ENCODE peak calls at places on chromosomes 7 and 10, in nine cellular contexts. D is caudate nucleus; F is smooth muscle cell of the brain vasculature; A is stimulated activated CD8-positive, alpha-beta memory T cell treated with anti-CD3 and anti-CD28 coated beads, Interleukin-4, amount 100 ng/mL, for 4 hours; J is GM20000; T is activated naive CD8-positive, alpha-beta T cell treated with anti-CD3 and anti-CD28 coated beads for 36 hours; U is stomach; K is stimulated activated CD4-positive, alpha-beta T cell treated with anti-CD3 and anti-CD28 coated beads, Interleukin-1b, Interleukin-23, amount 100 ng/mL, for 1 hour; H is mesothelial cell of epicardium. V is an unnamed sample.

GRCh38 chr7:158957921-158958471 is 101.6 kb downstream of the DYNC2I1 start:
- DNase-seq in T (peak), J (no peak), F (no peak), K (no peak), D (peak), H (no peak), U (peak), A (no peak), V (no peak)

GRCh38 chr7:30657131-30657530 is 25.1 kb downstream of the CRHR2 start:
- DNase-seq in T (no peak), F (no peak), A (no peak), D (no peak), J (no peak), U (no peak), K (no peak), H (no peak), V (no peak)

GRCh38 chr10:96719850-96720421 is 378 bp downstream of the PIK3AP1 start:
- DNase-seq in F (no peak), J (peak), T (peak), D (no peak), H (peak), K (peak), A (peak), U (peak), V (no peak)

GRCh38 chr7:108284349-108285017 is 154.3 kb upstream of the LAMB4 start:
- DNase-seq in A (no peak), D (no peak), K (no peak), H (no peak), J (no peak), F (no peak), T (peak), U (no peak), V (no peak)

GRCh38 chr10:92640110-92640509 is 47.2 kb downstream of the KIF11 start:
- DNase-seq in J (no peak), F (peak), H (no peak), U (no peak), T (no peak), A (no peak), D (no peak), K (no peak), V (peak)

GRCh38 chr7:27172823-27173411 is 1.2 kb downstream of the HOXA10 start:
- DNase-seq in U (peak), J (no peak), D (no peak), F (no peak), H (peak), K (no peak), T (no peak), A (no peak), V (no peak)

GRCh38 chr10:131860806-131861440 is 39.9 kb upstream of the PPP2R2D start:
- DNase-seq in F (no peak), K (no peak), D (no peak), J (no peak), H (no peak), A (no peak), T (no peak), U (no peak), V (no peak)

GRCh38 chr7:55077581-55078410 is 59.0 kb downstream of the EGFR start:
- DNase-seq in T (no peak), F (no peak), D (no peak), K (no peak), U (peak), A (no peak), H (no peak), J (no peak), V (no peak)

GRCh38 chr10:97336942-97337719 is 2.6 kb upstream of the FRAT2 start:
- DNase-seq in T (no peak), F (no peak), A (no peak), D (no peak), H (peak), U (peak), J (no peak), K (no peak), V (no peak)

GRCh38 chr7:8217200-8218068 is 44.5 kb downstream of the ICA1 start:
- DNase-seq in K (no peak), T (no peak), U (no peak), F (peak), A (no peak), H (no peak), J (peak), D (no peak), V (peak)

GRCh38 chr10:27890971-27891370 is 107.9 kb downstream of the ODAD2 start:
- DNase-seq in D (no peak), H (no peak), K (no peak), F (no peak), T (no peak), U (no peak), A (no peak), J (no peak), V (no peak)

GRCh38 chr10:68095176-68095575 is 14.1 kb upstream of the MYPN start:
- DNase-seq in A (no peak), T (no peak), F (no peak), H (no peak), D (no peak), J (no peak), U (no peak), K (no peak), V (no peak)

GRCh38 chr7:127588697-127589482 is 679 bp downstream of the ARF5 start:
- DNase-seq in K (no peak), F (no peak), A (no peak), U (peak), H (peak), T (peak), D (no peak), J (peak), V (peak)

V was measured in pulmonary artery endothelial cell.